ENCODE peak calls at places on chromosomes 2 and 18, in ten cellular contexts. L is transverse colon, D is astrocyte of the spinal cord, H is psoas muscle, E is colonic mucosa, Z is fibroblast of lung, I is A549, M is body of pancreas, Q is tibial nerve, R is mucosa of descending colon. C is an unnamed sample.

GRCh38 chr18:59715966-59716369 is 18.7 kb upstream of the CCBE1 start:
- DNase-seq in L (no peak), D (peak), H (no peak), E (no peak), Z (peak), I (peak), M (no peak), Q (no peak), R (no peak), C (no peak)

GRCh38 chr2:238700506-238701050 is 147.3 kb upstream of the TWIST2 start:
- DNase-seq in L (no peak), D (no peak), H (no peak), E (no peak), Z (no peak), I (no peak), M (no peak), Q (no peak), R (no peak), C (no peak)

GRCh38 chr2:54531558-54531957 is 75.4 kb downstream of the SPTBN1 start:
- DNase-seq in L (no peak), D (peak), H (no peak), E (no peak), Z (peak), I (peak), M (no peak), Q (no peak), R (no peak), C (no peak)

GRCh38 chr2:168138369-168138768 is 109.0 kb downstream of the STK39 start:
- DNase-seq in L (no peak), D (peak), H (no peak), E (no peak), Z (peak), I (no peak), M (peak), Q (no peak), R (no peak), C (no peak)

GRCh38 chr2:169349528-169349927 is 12.8 kb downstream of the LRP2 start:
- DNase-seq in L (no peak), D (no peak), H (no peak), E (no peak), Z (no peak), I (no peak), M (no peak), Q (no peak), R (no peak), C (no peak)

GRCh38 chr2:188665196-188665595 is 309.0 kb upstream of the COL3A1 start:
- DNase-seq in L (no peak), D (peak), H (no peak), E (no peak), Z (no peak), I (no peak), M (no peak), Q (no peak), R (no peak), C (no peak)

GRCh38 chr2:147482590-147483292 is 362.1 kb upstream of the ACVR2A start:
- DNase-seq in L (no peak), D (no peak), H (no peak), E (no peak), Z (no peak), I (no peak), M (no peak), Q (no peak), R (no peak), C (no peak)

GRCh38 chr2:128608911-128609880 is 290.5 kb upstream of the HS6ST1 start:
- DNase-seq in L (no peak), D (no peak), H (no peak), E (no peak), Z (no peak), I (no peak), M (no peak), Q (no peak), R (no peak), C (no peak)

GRCh38 chr2:231917280-231918088 is 8.7 kb downstream of the NPPC start:
- DNase-seq in L (no peak), D (no peak), H (no peak), E (no peak), Z (no peak), I (no peak), M (no peak), Q (no peak), R (no peak), C (peak)

GRCh38 chr18:42069036-42069435 is 114.0 kb downstream of the PIK3C3 start:
- DNase-seq in L (no peak), D (no peak), H (no peak), E (no peak), Z (no peak), I (no peak), M (no peak), Q (no peak), R (no peak), C (no peak)

GRCh38 chr2:164134368-164134767 is 398.6 kb upstream of the FIGN start:
- DNase-seq in L (no peak), D (no peak), H (no peak), E (no peak), Z (no peak), I (no peak), M (no peak), Q (no peak), R (no peak), C (no peak)

GRCh38 chr2:64063924-64064331 is 44.7 kb upstream of the VPS54 start:
- DNase-seq in L (no peak), D (peak), H (no peak), E (peak), Z (peak), I (no peak), M (peak), Q (no peak), R (no peak), C (no peak)

GRCh38 chr18:31058897-31059296 is 16.4 kb upstream of the DSC3 start:
- DNase-seq in L (no peak), D (no peak), H (no peak), E (no peak), Z (no peak), I (no peak), M (no peak), Q (no peak), R (no peak), C (no peak)

GRCh38 chr2:203619192-203619878 is 84.2 kb upstream of the RAPH1 start:
- DNase-seq in L (no peak), D (no peak), H (no peak), E (no peak), Z (no peak), I (no peak), M (no peak), Q (no peak), R (no peak), C (no peak)

GRCh38 chr2:236174608-236175001 is 6.4 kb upstream of the GBX2 start:
- DNase-seq in L (no peak), D (no peak), H (no peak), E (no peak), Z (no peak), I (no peak), M (no peak), Q (no peak), R (no peak), C (no peak)
- TF ChIP-seq CTCF in L (no peak), D (no peak), H (no peak), E (no peak), Z (no peak), I (no peak), M (no peak), Q (no peak), R (no peak), C (no peak)

GRCh38 chr2:101464841-101465240 is 10.1 kb downstream of the RFX8 start:
- DNase-seq in L (no peak), D (no peak), H (no peak), E (no peak), Z (peak), I (no peak), M (no peak), Q (no peak), R (no peak), C (no peak)
- H3K4me3 ChIP-seq in L (no peak), D (no peak), H (no peak), E (no peak), Z (no peak), I (no peak), M (no peak), Q (no peak), R (no peak), C (no peak)

DNA sequence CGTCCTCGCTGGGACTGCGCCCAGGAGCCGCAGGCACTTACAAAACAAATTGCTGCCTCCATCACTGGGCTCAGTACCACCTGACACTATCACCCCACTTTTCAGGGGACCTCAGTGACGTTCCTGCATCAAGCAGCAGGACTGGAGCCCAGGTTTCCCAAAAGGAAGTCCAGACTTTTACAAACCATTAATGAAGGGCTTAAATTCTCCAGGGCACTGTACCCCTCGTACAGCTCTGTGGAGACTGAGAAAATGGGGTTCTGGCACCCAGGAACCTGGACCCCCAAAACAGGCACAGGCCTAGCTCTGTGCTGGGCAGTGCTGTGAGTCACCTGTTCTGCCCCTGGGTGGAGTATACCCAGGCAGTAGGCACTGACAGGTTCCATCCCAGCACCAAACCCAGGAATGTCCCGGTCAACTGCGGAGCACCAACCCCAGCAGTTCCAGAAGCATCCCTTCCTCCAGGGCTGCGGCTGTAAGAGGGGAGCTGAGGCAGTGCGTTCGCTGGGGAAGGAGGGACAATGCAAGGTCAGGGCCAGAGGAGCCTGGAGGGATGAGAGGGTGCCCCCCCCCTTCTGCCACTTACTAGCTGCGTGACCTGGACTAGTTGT is 24.6 kb upstream of the NOTO start:
- DNase-seq in L (no peak), D (no peak), H (peak), E (no peak), Z (no peak), I (no peak), M (no peak), Q (no peak), R (no peak), C (no peak)
- TF ChIP-seq CTCF in L (no peak), D (no peak), H (no peak), E (peak), Z (no peak), I (peak), M (no peak), Q (no peak), R (no peak), C (peak)

DNA sequence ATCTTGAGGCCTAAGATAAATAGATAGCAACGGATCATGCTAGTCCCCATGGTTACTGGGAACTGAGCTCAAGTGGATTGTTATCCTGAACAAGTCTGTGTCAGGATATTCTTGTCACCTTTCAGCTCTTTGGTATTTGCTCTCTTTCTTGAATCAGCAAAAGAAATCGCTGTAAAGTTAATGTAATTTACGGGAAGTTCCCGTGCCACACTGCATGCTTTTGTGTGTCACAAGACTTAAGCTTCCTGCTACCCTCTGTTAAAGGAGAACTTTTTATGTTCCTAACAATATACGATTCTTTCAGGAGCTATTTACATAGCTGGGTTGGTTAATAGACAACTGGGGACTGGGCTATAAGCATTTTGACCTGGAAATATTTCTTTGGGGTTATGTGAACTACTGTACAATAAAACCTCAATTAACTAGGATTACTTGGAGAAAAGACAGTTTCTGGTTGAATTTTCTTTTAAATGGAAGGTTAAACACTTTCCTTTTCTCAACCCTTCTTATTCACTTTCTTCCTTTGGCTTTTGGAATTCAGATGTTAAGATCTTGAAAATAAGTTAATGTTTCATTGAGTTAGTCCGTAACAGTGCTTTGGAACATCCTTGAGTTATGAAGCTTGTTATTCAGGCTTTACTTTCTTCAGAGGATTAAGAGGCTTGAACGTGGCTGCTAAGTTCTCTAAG is 151.2 kb downstream of the FMNL2 start:
- DNase-seq in L (peak), D (no peak), H (no peak), E (peak), Z (no peak), I (peak), M (peak), Q (no peak), R (no peak), C (no peak)
- H3K4me3 ChIP-seq in L (peak), D (no peak), H (no peak), E (no peak), Z (no peak), I (peak), M (no peak), Q (no peak), R (no peak), C (no peak)

DNA sequence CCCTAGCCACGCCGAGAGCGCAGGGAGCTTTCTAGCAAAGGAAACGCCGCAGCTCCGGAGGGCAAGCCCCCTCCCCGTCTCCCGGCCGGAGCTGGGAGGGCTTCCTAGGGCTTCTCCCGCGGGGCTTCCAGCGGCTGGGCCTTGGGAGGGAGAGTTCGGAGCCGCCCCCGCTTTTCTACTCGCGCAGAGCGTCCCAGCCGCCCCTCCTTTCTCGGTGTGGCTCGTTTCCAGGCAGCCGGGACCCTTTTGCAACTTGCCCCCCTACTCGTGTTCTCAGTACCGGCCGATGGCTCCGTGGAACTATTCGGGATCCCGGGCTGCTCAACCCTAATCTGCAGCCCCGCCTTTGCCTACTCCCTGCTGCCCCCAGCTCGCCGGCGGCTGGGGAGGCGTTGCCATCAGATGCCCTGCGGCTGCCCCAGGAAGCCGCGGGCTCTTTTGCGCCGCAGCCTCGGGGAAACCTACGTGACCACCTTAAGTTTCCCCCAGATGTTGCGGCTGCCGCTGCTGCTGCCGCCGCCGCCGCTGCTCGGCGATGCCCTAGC is 1.5 kb upstream of the NR4A2 start:
- DNase-seq in L (peak), D (no peak), H (peak), E (peak), Z (no peak), I (peak), M (peak), Q (peak), R (peak), C (peak)
- TF ChIP-seq CTCF in L (peak), D (no peak), H (no peak), E (no peak), Z (no peak), I (no peak), M (peak), Q (no peak), R (no peak), C (no peak)

GRCh38 chr18:9828794-9829712 is 56.7 kb upstream of the TXNDC2 start:
- DNase-seq in L (no peak), D (no peak), H (no peak), E (no peak), Z (no peak), I (no peak), M (no peak), Q (no peak), R (no peak), C (no peak)
- H3K4me3 ChIP-seq in L (no peak), D (no peak), H (no peak), E (no peak), Z (no peak), I (no peak), M (no peak), Q (no peak), R (no peak), C (no peak)

GRCh38 chr2:96960271-96960955 is 26.0 kb downstream of the FAM178B start:
- DNase-seq in L (peak), D (peak), H (peak), E (peak), Z (peak), I (peak), M (peak), Q (peak), R (peak), C (peak)
- TF ChIP-seq CTCF in L (peak), D (peak), H (peak), E (peak), Z (peak), I (peak), M (peak), Q (peak), R (peak), C (peak)